ENCODE peak calls at places on chromosome 6, in seven cellular contexts. One of them, this sample, is unnamed.

GRCh38 chr6:8707956-8708772 is 272.8 kb upstream of the SLC35B3 start:
- DNase-seq in endothelial cell of umbilical vein: no peak
- DNase-seq in breast epithelium: peak
- DNase-seq in IMR-90: no peak
- DNase-seq in left ventricle myocardium inferior: no peak
- DNase-seq in RWPE1: peak
- DNase-seq in upper lobe of left lung: no peak
- DNase-seq in this sample: no peak

GRCh38 chr6:49233483-49233882 is 229.6 kb downstream of the MMUT start:
- DNase-seq in RWPE1: no peak
- DNase-seq in breast epithelium: no peak
- DNase-seq in upper lobe of left lung: no peak
- DNase-seq in endothelial cell of umbilical vein: no peak
- DNase-seq in IMR-90: no peak
- DNase-seq in left ventricle myocardium inferior: no peak
- DNase-seq in this sample: no peak

GRCh38 chr6:155782320-155782730 is 326.7 kb upstream of the NOX3 start:
- DNase-seq in upper lobe of left lung: no peak
- DNase-seq in left ventricle myocardium inferior: no peak
- DNase-seq in RWPE1: peak
- DNase-seq in endothelial cell of umbilical vein: peak
- DNase-seq in breast epithelium: no peak
- DNase-seq in IMR-90: peak
- DNase-seq in this sample: no peak

GRCh38 chr6:106272289-106272688 is 53.3 kb downstream of the ATG5 start:
- DNase-seq in upper lobe of left lung: no peak
- DNase-seq in breast epithelium: no peak
- DNase-seq in RWPE1: no peak
- DNase-seq in endothelial cell of umbilical vein: no peak
- DNase-seq in IMR-90: no peak
- DNase-seq in left ventricle myocardium inferior: no peak
- DNase-seq in this sample: no peak

GRCh38 chr6:54053893-54054391 is 57.3 kb upstream of the MLIP start:
- DNase-seq in breast epithelium: no peak
- DNase-seq in left ventricle myocardium inferior: no peak
- DNase-seq in RWPE1: peak
- DNase-seq in IMR-90: peak
- DNase-seq in endothelial cell of umbilical vein: peak
- DNase-seq in upper lobe of left lung: no peak
- DNase-seq in this sample: no peak

GRCh38 chr6:109015185-109015584 is 79.5 kb downstream of the SESN1 start:
- DNase-seq in IMR-90: no peak
- DNase-seq in breast epithelium: no peak
- DNase-seq in endothelial cell of umbilical vein: no peak
- DNase-seq in upper lobe of left lung: no peak
- DNase-seq in RWPE1: peak
- DNase-seq in left ventricle myocardium inferior: no peak
- DNase-seq in this sample: no peak

GRCh38 chr6:148868314-148868713 is 121.5 kb downstream of the UST start:
- DNase-seq in breast epithelium: no peak
- DNase-seq in RWPE1: peak
- DNase-seq in upper lobe of left lung: no peak
- DNase-seq in endothelial cell of umbilical vein: no peak
- DNase-seq in IMR-90: peak
- DNase-seq in left ventricle myocardium inferior: no peak
- DNase-seq in this sample: no peak

GRCh38 chr6:147950623-147950987 is 392.0 kb upstream of the SASH1 start:
- DNase-seq in IMR-90: peak
- DNase-seq in upper lobe of left lung: no peak
- DNase-seq in left ventricle myocardium inferior: peak
- DNase-seq in RWPE1: no peak
- DNase-seq in endothelial cell of umbilical vein: no peak
- DNase-seq in breast epithelium: no peak
- DNase-seq in this sample: no peak

GRCh38 chr6:4491501-4492260 is 284.5 kb upstream of the CDYL start:
- DNase-seq in RWPE1: no peak
- DNase-seq in upper lobe of left lung: no peak
- DNase-seq in breast epithelium: no peak
- DNase-seq in endothelial cell of umbilical vein: peak
- DNase-seq in left ventricle myocardium inferior: no peak
- DNase-seq in IMR-90: peak
- DNase-seq in this sample: no peak

DNA sequence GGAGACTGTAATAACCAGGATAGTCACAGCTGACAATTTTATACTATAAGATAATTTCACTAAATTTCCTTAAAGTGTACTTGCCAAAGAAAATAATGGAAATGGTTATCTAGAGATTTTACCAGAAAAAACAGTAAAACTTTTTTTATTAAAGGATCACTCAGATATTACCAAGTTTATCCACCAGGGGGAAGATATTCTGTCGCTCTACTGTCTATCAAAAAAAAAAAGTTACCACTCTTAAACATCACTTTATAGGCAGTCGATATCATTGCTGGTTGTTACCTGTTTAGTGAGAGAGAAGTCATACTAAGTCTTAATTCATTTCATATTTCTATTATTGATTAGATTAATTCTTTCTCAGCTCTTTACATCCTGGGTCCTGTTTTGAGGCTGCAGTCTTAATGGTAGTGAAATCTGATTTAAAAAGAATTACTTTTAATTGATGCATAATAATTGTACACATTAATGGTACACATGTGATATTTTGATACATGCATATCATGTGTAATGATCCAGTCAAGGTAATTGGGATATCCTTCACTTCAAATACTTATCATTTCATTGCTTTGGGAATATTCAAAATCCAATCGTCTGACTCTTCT is 18.9 kb downstream of the L3MBTL3 start:
- DNase-seq in RWPE1: no peak
- DNase-seq in IMR-90: no peak
- DNase-seq in left ventricle myocardium inferior: no peak
- DNase-seq in breast epithelium: no peak
- DNase-seq in upper lobe of left lung: no peak
- DNase-seq in endothelial cell of umbilical vein: peak
- DNase-seq in this sample: no peak
- TF ChIP-seq CTCF in RWPE1: peak
- TF ChIP-seq CTCF in IMR-90: peak
- TF ChIP-seq CTCF in left ventricle myocardium inferior: peak
- TF ChIP-seq CTCF in breast epithelium: peak
- TF ChIP-seq CTCF in upper lobe of left lung: peak
- TF ChIP-seq CTCF in endothelial cell of umbilical vein: peak
- TF ChIP-seq CTCF in this sample: peak

DNA sequence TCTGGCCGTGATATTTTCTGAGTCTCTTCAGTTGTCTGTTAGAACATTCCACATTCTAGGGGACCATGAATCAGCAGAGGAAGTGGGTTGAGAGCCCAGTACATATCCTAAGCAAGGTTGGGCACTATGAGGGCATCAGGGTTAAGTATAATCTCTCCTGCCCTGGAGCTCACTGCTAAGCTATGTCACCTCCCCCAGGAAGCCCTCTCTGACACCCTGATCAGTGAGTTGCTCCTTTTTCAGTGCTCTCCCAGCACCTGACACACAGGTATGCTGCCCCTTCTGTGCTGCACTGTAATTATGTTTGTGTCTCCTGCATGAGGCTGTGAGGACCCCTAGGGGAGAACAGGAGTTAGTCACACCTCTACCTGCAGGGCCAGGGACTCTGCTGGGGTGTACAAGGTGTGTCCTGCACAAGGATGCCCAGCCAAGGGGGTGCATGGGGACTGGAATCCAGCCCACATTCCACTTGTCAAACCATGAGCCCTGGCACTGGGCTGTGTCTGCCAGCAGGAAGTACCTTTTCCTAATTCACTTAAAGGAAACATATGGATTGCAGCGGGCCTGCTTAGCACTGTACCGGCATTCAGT is 3.9 kb downstream of the RAB44 start:
- DNase-seq in breast epithelium: no peak
- DNase-seq in upper lobe of left lung: no peak
- DNase-seq in endothelial cell of umbilical vein: no peak
- DNase-seq in IMR-90: no peak
- DNase-seq in RWPE1: peak
- DNase-seq in left ventricle myocardium inferior: no peak
- DNase-seq in this sample: no peak
- TF ChIP-seq CTCF in breast epithelium: no peak
- TF ChIP-seq CTCF in upper lobe of left lung: no peak
- TF ChIP-seq CTCF in endothelial cell of umbilical vein: no peak
- TF ChIP-seq CTCF in IMR-90: no peak
- TF ChIP-seq CTCF in RWPE1: no peak
- TF ChIP-seq CTCF in left ventricle myocardium inferior: no peak
- TF ChIP-seq CTCF in this sample: no peak

GRCh38 chr6:82259389-82259788 is 11.8 kb upstream of the IBTK start:
- DNase-seq in endothelial cell of umbilical vein: no peak
- DNase-seq in left ventricle myocardium inferior: no peak
- DNase-seq in upper lobe of left lung: no peak
- DNase-seq in IMR-90: no peak
- DNase-seq in breast epithelium: no peak
- DNase-seq in RWPE1: no peak
- DNase-seq in this sample: no peak

GRCh38 chr6:82260890-82261732 is 13.6 kb upstream of the IBTK start:
- DNase-seq in left ventricle myocardium inferior: no peak
- DNase-seq in upper lobe of left lung: no peak
- DNase-seq in RWPE1: no peak
- DNase-seq in breast epithelium: no peak
- DNase-seq in endothelial cell of umbilical vein: peak
- DNase-seq in IMR-90: no peak
- DNase-seq in this sample: no peak

GRCh38 chr6:82251942-82252341 is 4.4 kb upstream of the IBTK start:
- DNase-seq in upper lobe of left lung: no peak
- DNase-seq in RWPE1: peak
- DNase-seq in breast epithelium: no peak
- DNase-seq in endothelial cell of umbilical vein: peak
- DNase-seq in IMR-90: peak
- DNase-seq in left ventricle myocardium inferior: no peak
- DNase-seq in this sample: no peak

DNA sequence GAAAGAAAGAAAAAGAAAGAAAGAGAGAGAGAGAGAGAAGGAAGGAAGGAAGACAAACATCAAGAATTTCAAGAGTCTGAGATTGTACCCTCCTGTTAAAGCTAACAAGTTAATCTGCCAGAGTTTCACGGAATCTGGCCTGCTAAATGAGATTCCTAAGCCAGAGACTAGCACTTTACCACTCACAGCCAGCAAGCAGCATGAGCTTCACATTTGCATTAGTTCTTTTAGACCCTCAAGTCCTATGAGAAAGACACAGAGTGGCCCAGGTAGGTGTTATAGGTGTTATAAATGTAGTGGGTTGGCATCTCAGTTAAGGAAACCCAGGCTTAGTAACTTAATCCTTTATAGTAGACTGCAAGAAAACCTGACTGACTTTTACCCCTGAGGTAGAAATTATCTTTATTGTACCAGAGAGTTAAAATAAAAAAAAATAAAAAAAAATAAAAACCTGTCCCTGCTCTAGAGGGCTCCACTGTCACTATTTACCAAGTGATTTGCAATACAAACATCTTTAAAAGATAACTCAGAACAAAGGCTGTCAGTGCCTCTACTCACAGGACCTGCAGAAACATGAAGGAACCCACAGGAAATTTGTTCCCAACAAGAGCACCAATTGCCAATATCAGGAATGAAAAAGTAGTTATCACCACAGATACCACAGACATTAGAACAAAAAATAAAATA is 9.7 kb upstream of the IBTK start:
- DNase-seq in endothelial cell of umbilical vein: no peak
- DNase-seq in IMR-90: no peak
- DNase-seq in breast epithelium: no peak
- DNase-seq in left ventricle myocardium inferior: no peak
- DNase-seq in RWPE1: no peak
- DNase-seq in upper lobe of left lung: no peak
- DNase-seq in this sample: no peak
- TF ChIP-seq CTCF in endothelial cell of umbilical vein: no peak
- TF ChIP-seq CTCF in IMR-90: no peak
- TF ChIP-seq CTCF in breast epithelium: no peak
- TF ChIP-seq CTCF in left ventricle myocardium inferior: no peak
- TF ChIP-seq CTCF in RWPE1: no peak
- TF ChIP-seq CTCF in upper lobe of left lung: no peak
- TF ChIP-seq CTCF in this sample: no peak

DNA sequence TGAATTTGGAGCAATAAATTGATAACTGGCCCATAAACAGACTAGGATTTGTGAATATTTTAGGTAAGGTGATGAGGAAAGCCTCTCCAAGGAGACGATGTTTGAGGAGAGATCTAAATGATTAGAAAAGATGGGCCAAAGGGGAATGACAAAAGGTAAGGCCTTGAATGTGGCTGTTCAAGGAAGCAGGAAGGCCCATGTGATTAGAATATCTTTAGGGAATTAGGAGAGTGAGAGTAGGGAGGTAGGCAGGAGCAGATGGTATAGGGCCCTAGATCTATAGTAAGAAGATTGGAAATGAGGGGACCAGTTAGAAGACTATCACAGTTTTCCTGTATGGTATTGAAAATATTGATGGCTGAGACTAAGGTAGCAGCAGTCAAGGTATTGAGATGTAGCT is 6.7 kb downstream of the HSF2 start:
- DNase-seq in upper lobe of left lung: no peak
- DNase-seq in IMR-90: no peak
- DNase-seq in RWPE1: no peak
- DNase-seq in breast epithelium: no peak
- DNase-seq in endothelial cell of umbilical vein: no peak
- DNase-seq in left ventricle myocardium inferior: no peak
- DNase-seq in this sample: no peak
- TF ChIP-seq CTCF in upper lobe of left lung: no peak
- TF ChIP-seq CTCF in IMR-90: no peak
- TF ChIP-seq CTCF in RWPE1: no peak
- TF ChIP-seq CTCF in breast epithelium: no peak
- TF ChIP-seq CTCF in endothelial cell of umbilical vein: no peak
- TF ChIP-seq CTCF in left ventricle myocardium inferior: no peak
- TF ChIP-seq CTCF in this sample: no peak

GRCh38 chr6:135182120-135182992 is 1.2 kb downstream of the MYB start:
- DNase-seq in RWPE1: no peak
- DNase-seq in IMR-90: no peak
- DNase-seq in left ventricle myocardium inferior: no peak
- DNase-seq in endothelial cell of umbilical vein: peak
- DNase-seq in breast epithelium: peak
- DNase-seq in upper lobe of left lung: peak
- DNase-seq in this sample: peak

GRCh38 chr6:135185483-135185882 is 4.4 kb downstream of the MYB start:
- DNase-seq in breast epithelium: no peak
- DNase-seq in left ventricle myocardium inferior: no peak
- DNase-seq in IMR-90: no peak
- DNase-seq in endothelial cell of umbilical vein: no peak
- DNase-seq in upper lobe of left lung: no peak
- DNase-seq in RWPE1: peak
- DNase-seq in this sample: no peak

GRCh38 chr6:135182993-135183531 is 2.0 kb downstream of the MYB start:
- DNase-seq in upper lobe of left lung: peak
- DNase-seq in RWPE1: no peak
- DNase-seq in left ventricle myocardium inferior: no peak
- DNase-seq in IMR-90: no peak
- DNase-seq in breast epithelium: no peak
- DNase-seq in endothelial cell of umbilical vein: no peak
- DNase-seq in this sample: peak

GRCh38 chr6:135181333-135182119 is 418 bp downstream of the MYB start:
- DNase-seq in left ventricle myocardium inferior: no peak
- DNase-seq in RWPE1: no peak
- DNase-seq in endothelial cell of umbilical vein: peak
- DNase-seq in IMR-90: no peak
- DNase-seq in breast epithelium: no peak
- DNase-seq in upper lobe of left lung: peak
- DNase-seq in this sample: no peak

GRCh38 chr6:135183532-135184440 is 2.7 kb downstream of the MYB start:
- DNase-seq in endothelial cell of umbilical vein: peak
- DNase-seq in upper lobe of left lung: peak
- DNase-seq in left ventricle myocardium inferior: no peak
- DNase-seq in IMR-90: peak
- DNase-seq in RWPE1: no peak
- DNase-seq in breast epithelium: peak
- DNase-seq in this sample: peak
- TF ChIP-seq CTCF in endothelial cell of umbilical vein: peak
- TF ChIP-seq CTCF in upper lobe of left lung: no peak
- TF ChIP-seq CTCF in left ventricle myocardium inferior: peak
- TF ChIP-seq CTCF in IMR-90: peak
- TF ChIP-seq CTCF in RWPE1: peak
- TF ChIP-seq CTCF in breast epithelium: peak
- TF ChIP-seq CTCF in this sample: no peak